ENCODE peak calls at places on chromosome 5, in ten cellular contexts. N is cardiac fibroblast; J is NCI-H1092 treated with DMSO at 0.1 percent for 48 hours; Q is sigmoid colon; B is transverse colon; E is stimulated activated CD8-positive, alpha-beta memory T cell treated with anti-CD3 and anti-CD28 coated beads, Interleukin-15, amount 100 ng/mL, for 1 hour; L is esophagus squamous epithelium; T is H54; F is RCC 7860; V is stimulated activated CD4-positive, alpha-beta T cell treated with anti-CD3 and anti-CD28 coated beads, Interleukin-12 subunit alpha, Interleukin-12 subunit beta, amount 100 ng/mL, for 4 hours. I is an unnamed sample.

GRCh38 chr5:71955718-71956117 is 151.6 kb upstream of the MAP1B start:
- DNase-seq in V (no peak), B (no peak), E (no peak), J (no peak), T (no peak), N (no peak), Q (no peak), F (no peak), L (no peak), I (no peak)

GRCh38 chr5:157476699-157477408 is 16.8 kb downstream of the NIPAL4 start:
- DNase-seq in E (no peak), V (no peak), F (peak), L (no peak), Q (peak), N (peak), T (peak), J (peak), B (no peak), I (no peak)

GRCh38 chr5:151214614-151215545 is 9.0 kb downstream of the CCDC69 start:
- DNase-seq in T (no peak), E (no peak), F (no peak), V (no peak), B (peak), L (peak), N (no peak), J (no peak), Q (no peak), I (peak)

GRCh38 chr5:81519217-81519905 is 125.4 kb upstream of the ACOT12 start:
- DNase-seq in F (no peak), V (no peak), E (no peak), T (no peak), B (no peak), N (no peak), J (no peak), L (no peak), Q (no peak), I (no peak)

GRCh38 chr5:12095808-12096281 is 191.6 kb upstream of the CTNND2 start:
- DNase-seq in Q (no peak), V (no peak), N (no peak), E (no peak), F (no peak), J (no peak), T (no peak), L (no peak), B (no peak), I (no peak)

GRCh38 chr5:170880084-170880483 is 18.3 kb downstream of the RANBP17 start:
- DNase-seq in J (no peak), N (no peak), L (no peak), T (no peak), Q (no peak), B (no peak), V (no peak), E (no peak), F (no peak), I (no peak)

GRCh38 chr5:67807116-67807888 is 408.3 kb upstream of the PIK3R1 start:
- DNase-seq in V (no peak), T (no peak), E (no peak), F (no peak), Q (no peak), J (no peak), B (no peak), N (no peak), L (no peak), I (no peak)

GRCh38 chr5:122154910-122155309 is 25.6 kb downstream of the ZNF474 start:
- DNase-seq in B (no peak), L (no peak), N (peak), F (peak), E (no peak), J (no peak), Q (peak), T (no peak), V (no peak), I (no peak)

GRCh38 chr5:124537136-124537919 is 209.1 kb downstream of the ZNF608 start:
- DNase-seq in V (no peak), N (no peak), E (no peak), Q (no peak), J (no peak), F (no peak), T (no peak), B (no peak), L (no peak), I (no peak)

GRCh38 chr5:1876708-1877433 is 5.9 kb downstream of the IRX4 start:
- DNase-seq in F (no peak), J (no peak), N (no peak), T (no peak), Q (no peak), L (no peak), V (no peak), E (no peak), B (no peak), I (no peak)

GRCh38 chr5:55591671-55592070 is 56.9 kb upstream of the PLPP1 start:
- DNase-seq in B (no peak), J (no peak), N (peak), L (no peak), V (no peak), Q (no peak), E (no peak), T (no peak), F (no peak), I (no peak)

GRCh38 chr5:96142786-96143434 is 181.3 kb upstream of the ELL2 start:
- DNase-seq in F (no peak), E (no peak), Q (no peak), L (no peak), V (no peak), T (no peak), N (peak), B (no peak), J (no peak), I (no peak)

GRCh38 chr5:107217721-107218130 is 453.0 kb downstream of the EFNA5 start:
- DNase-seq in N (peak), E (no peak), T (no peak), L (no peak), F (no peak), V (no peak), Q (peak), B (no peak), J (peak), I (no peak)

GRCh38 chr5:149060325-149060724 is 2.5 kb downstream of the SH3TC2 start:
- DNase-seq in Q (no peak), E (no peak), F (no peak), N (peak), L (no peak), V (no peak), B (peak), J (peak), T (no peak), I (no peak)

GRCh38 chr5:5246736-5247135 is 106.6 kb downstream of the ADAMTS16 start:
- DNase-seq in Q (no peak), F (no peak), J (no peak), N (no peak), E (no peak), L (no peak), V (no peak), T (no peak), B (no peak), I (no peak)

GRCh38 chr5:147636585-147636984 is 126.7 kb upstream of the DPYSL3 start:
- DNase-seq in T (no peak), F (no peak), B (no peak), V (no peak), N (no peak), L (no peak), E (no peak), Q (no peak), J (no peak), I (no peak)

GRCh38 chr5:151014680-151015343 is 5.6 kb upstream of the GPX3 start:
- DNase-seq in N (peak), F (peak), J (no peak), V (no peak), L (no peak), B (no peak), T (no peak), E (no peak), Q (no peak), I (no peak)

GRCh38 chr5:142605649-142606048 is 80.2 kb downstream of the FGF1 start:
- DNase-seq in V (no peak), F (no peak), L (no peak), J (no peak), E (no peak), B (no peak), Q (no peak), T (no peak), N (peak), I (no peak)

GRCh38 chr5:120919017-120919416 is 454.9 kb downstream of the PRR16 start:
- DNase-seq in V (no peak), F (no peak), E (no peak), T (no peak), L (no peak), J (no peak), B (no peak), Q (no peak), N (no peak), I (no peak)

GRCh38 chr5:150645070-150645700 is 4.7 kb downstream of the SYNPO start:
- DNase-seq in E (no peak), V (no peak), Q (peak), J (peak), T (no peak), N (peak), F (peak), B (no peak), L (no peak), I (no peak)

GRCh38 chr5:144198386-144198785 is 27.7 kb downstream of the KCTD16 start:
- DNase-seq in E (no peak), V (no peak), J (no peak), B (no peak), N (no peak), Q (no peak), F (no peak), T (no peak), L (no peak), I (no peak)

GRCh38 chr5:181204561-181205401 is at the start of gene TRIM7:
- DNase-seq in B (peak), F (no peak), N (no peak), J (no peak), V (peak), L (no peak), E (no peak), T (peak), Q (peak), I (no peak)

GRCh38 chr5:76710991-76711390 is 4.9 kb upstream of the F2R start:
- DNase-seq in V (no peak), E (no peak), T (no peak), J (no peak), F (no peak), B (no peak), L (no peak), Q (no peak), N (peak), I (no peak)

GRCh38 chr5:57703726-57704125 is 221.1 kb upstream of the ACTBL2 start:
- DNase-seq in L (no peak), Q (no peak), F (no peak), J (no peak), V (no peak), T (no peak), N (no peak), B (no peak), E (no peak), I (no peak)

GRCh38 chr5:106415541-106415940 is 1255.2 kb downstream of the EFNA5 start:
- DNase-seq in L (no peak), T (no peak), B (no peak), V (no peak), J (no peak), F (peak), N (peak), Q (no peak), E (no peak), I (no peak)

GRCh38 chr5:32505718-32506117 is 61.2 kb upstream of the ZFR start:
- DNase-seq in V (no peak), B (no peak), Q (no peak), E (no peak), N (peak), J (no peak), L (no peak), T (no peak), F (no peak), I (no peak)

GRCh38 chr5:170632266-170632984 is 128.6 kb downstream of the KCNIP1 start:
- DNase-seq in F (no peak), J (no peak), Q (peak), B (no peak), E (no peak), T (no peak), N (no peak), V (no peak), L (no peak), I (no peak)

GRCh38 chr5:30039379-30039778 is 1154.1 kb upstream of the CDH6 start:
- DNase-seq in Q (no peak), N (no peak), J (no peak), E (no peak), B (no peak), F (no peak), V (no peak), T (no peak), L (no peak), I (no peak)

GRCh38 chr5:28468121-28468520 is 1429.7 kb upstream of the CDH9 start:
- DNase-seq in F (no peak), V (no peak), L (no peak), Q (no peak), E (no peak), T (no peak), J (no peak), B (no peak), N (peak), I (no peak)

GRCh38 chr5:2898661-2899060 is 147.2 kb upstream of the IRX2 start:
- DNase-seq in V (no peak), B (no peak), Q (no peak), J (no peak), F (no peak), N (no peak), E (no peak), T (no peak), L (no peak), I (no peak)

GRCh38 chr5:117943120-117943519 is 1045.2 kb downstream of the DTWD2 start:
- DNase-seq in T (no peak), N (no peak), V (no peak), J (no peak), Q (no peak), L (no peak), B (no peak), F (no peak), E (no peak), I (no peak)

GRCh38 chr5:159697536-159697935 is 218.7 kb upstream of the ADRA1B start:
- DNase-seq in Q (no peak), N (no peak), V (no peak), F (no peak), J (no peak), E (no peak), L (no peak), B (no peak), T (no peak), I (no peak)

GRCh38 chr5:158660726-158661125 is 439.0 kb downstream of the EBF1 start:
- DNase-seq in T (no peak), B (no peak), Q (no peak), L (no peak), F (no peak), E (no peak), N (peak), J (no peak), V (no peak), I (no peak)

GRCh38 chr5:93637697-93638096 is 54.7 kb downstream of the NR2F1 start:
- DNase-seq in V (no peak), B (no peak), Q (no peak), E (no peak), N (no peak), L (no peak), J (no peak), T (no peak), F (no peak), I (no peak)

GRCh38 chr5:138841531-138841930 is 33.6 kb downstream of the LRRTM2 start:
- DNase-seq in F (no peak), T (no peak), N (no peak), Q (no peak), B (no peak), L (no peak), J (no peak), E (no peak), V (no peak), I (no peak)

GRCh38 chr5:82351754-82352145 is 73.6 kb upstream of the RPS23 start:
- DNase-seq in J (peak), V (no peak), B (no peak), N (peak), L (no peak), T (peak), E (no peak), Q (no peak), F (peak), I (no peak)

GRCh38 chr5:133873936-133874585 is 94.4 kb downstream of the C5orf15 start:
- DNase-seq in E (no peak), V (no peak), Q (no peak), F (no peak), T (no peak), N (peak), L (no peak), B (no peak), J (no peak), I (no peak)

GRCh38 chr5:51380603-51381207 is 2.5 kb upstream of the ISL1 start:
- DNase-seq in T (peak), N (no peak), L (no peak), J (no peak), F (no peak), E (no peak), B (no peak), V (no peak), Q (no peak), I (no peak)

I was measured in central memory CD8-positive, alpha-beta T cell.